ENCODE peak calls at places on chromosome 2, in eight cellular contexts. K is upper lobe of right lung; T is sigmoid colon; J is IMR-90; D is heart right ventricle; H is cardiac muscle cell; P is HL-60; Z is CD8-positive, alpha-beta T cell. Q is an unnamed sample.

GRCh38 chr2:123502926-123503325 is 522.2 kb upstream of the CNTNAP5 start:
- DNase-seq in K (no peak), T (no peak), J (no peak), D (no peak), H (no peak), P (no peak), Z (no peak), Q (no peak)

GRCh38 chr2:69216535-69217332 is 170.3 kb downstream of the GFPT1 start:
- DNase-seq in K (no peak), T (no peak), J (peak), D (peak), H (no peak), P (no peak), Z (no peak), Q (peak)

GRCh38 chr2:70301344-70302194 is at the start of gene FAM136A:
- DNase-seq in K (peak), T (peak), J (peak), D (peak), H (peak), P (peak), Z (peak), Q (peak)

GRCh38 chr2:203675086-203675485 is 31.4 kb upstream of the CD28 start:
- DNase-seq in K (no peak), T (no peak), J (peak), D (no peak), H (no peak), P (no peak), Z (no peak), Q (no peak)

GRCh38 chr2:198441246-198441645 is 636.9 kb downstream of the PLCL1 start:
- DNase-seq in K (no peak), T (no peak), J (peak), D (no peak), H (no peak), P (no peak), Z (no peak), Q (no peak)

GRCh38 chr2:135916232-135916631 is 40.0 kb upstream of the MCM6 start:
- DNase-seq in K (no peak), T (no peak), J (peak), D (no peak), H (peak), P (no peak), Z (no peak), Q (no peak)

GRCh38 chr2:72630767-72631166 is 195.1 kb downstream of the EXOC6B start:
- DNase-seq in K (no peak), T (no peak), J (peak), D (no peak), H (no peak), P (no peak), Z (no peak), Q (no peak)

GRCh38 chr2:215751200-215751910 is 262.0 kb downstream of the MREG start:
- DNase-seq in K (no peak), T (no peak), J (peak), D (no peak), H (no peak), P (no peak), Z (no peak), Q (no peak)

GRCh38 chr2:207231106-207231860 is 65.5 kb upstream of the KLF7 start:
- DNase-seq in K (no peak), T (no peak), J (no peak), D (no peak), H (no peak), P (no peak), Z (no peak), Q (no peak)

GRCh38 chr2:237494066-237494465 is 7.0 kb downstream of the MLPH start:
- DNase-seq in K (peak), T (peak), J (no peak), D (no peak), H (no peak), P (no peak), Z (no peak), Q (no peak)

GRCh38 chr2:100819365-100820345 is at the start of gene NPAS2:
- DNase-seq in K (peak), T (peak), J (peak), D (peak), H (peak), P (no peak), Z (no peak), Q (peak)

DNA sequence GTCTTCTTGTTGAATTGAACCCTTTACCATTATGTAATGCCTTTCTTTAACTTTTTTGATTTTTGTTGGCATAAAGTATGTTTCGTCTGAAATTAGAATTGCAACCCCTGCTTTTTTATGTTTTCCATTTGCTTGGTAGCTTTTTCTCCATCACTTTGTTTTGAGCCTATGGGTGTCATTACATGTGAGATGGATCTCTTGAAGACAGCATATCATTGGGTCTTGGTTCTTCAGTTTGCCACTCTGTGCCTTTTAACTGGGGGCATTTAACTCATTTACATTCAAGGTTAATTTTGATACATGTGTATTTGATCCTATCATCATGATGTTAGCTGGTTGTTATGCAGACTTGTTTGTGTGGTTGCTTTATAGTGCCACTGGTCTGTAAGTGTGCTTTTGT is 489.4 kb upstream of the TNP1 start:
- DNase-seq in K (no peak), T (no peak), J (no peak), D (no peak), H (no peak), P (no peak), Z (no peak), Q (no peak)
- H3K27ac ChIP-seq in K (no peak), T (no peak), J (no peak), D (no peak), H (no peak), P (no peak), Z (no peak), Q (no peak)

GRCh38 chr2:3683748-3684454 is 19.5 kb upstream of the DCDC2C start:
- DNase-seq in K (no peak), T (no peak), J (peak), D (no peak), H (no peak), P (no peak), Z (no peak), Q (no peak)
- TF ChIP-seq CTCF in K (no peak), T (no peak), J (no peak), D (no peak), H (no peak), P (no peak), Z (no peak), Q (no peak)

GRCh38 chr2:239253705-239254104 is 147.1 kb downstream of the HDAC4 start:
- DNase-seq in K (no peak), T (no peak), J (no peak), D (no peak), H (no peak), P (no peak), Z (no peak), Q (no peak)

GRCh38 chr2:239255218-239255617 is 145.6 kb downstream of the HDAC4 start:
- DNase-seq in K (no peak), T (no peak), J (no peak), D (no peak), H (no peak), P (no peak), Z (no peak), Q (no peak)

GRCh38 chr2:239257511-239257937 is 143.3 kb downstream of the HDAC4 start:
- DNase-seq in K (no peak), T (peak), J (peak), D (no peak), H (no peak), P (peak), Z (no peak), Q (no peak)

GRCh38 chr2:239256297-239256696 is 144.5 kb downstream of the HDAC4 start:
- DNase-seq in K (no peak), T (peak), J (no peak), D (no peak), H (no peak), P (no peak), Z (no peak), Q (no peak)

GRCh38 chr2:239255643-239256042 is 145.2 kb downstream of the HDAC4 start:
- DNase-seq in K (no peak), T (no peak), J (no peak), D (no peak), H (no peak), P (no peak), Z (no peak), Q (no peak)
- H3K27ac ChIP-seq in K (no peak), T (no peak), J (no peak), D (no peak), H (no peak), P (peak), Z (no peak), Q (no peak)

GRCh38 chr2:234770715-234771141 is 181.1 kb upstream of the SH3BP4 start:
- DNase-seq in K (no peak), T (no peak), J (no peak), D (no peak), H (no peak), P (no peak), Z (no peak), Q (no peak)
- TF ChIP-seq CTCF in K (no peak), T (no peak), J (no peak), D (no peak), H (no peak), P (no peak), Z (no peak), Q (no peak)

GRCh38 chr2:112045446-112046014 is 9.5 kb upstream of the TMEM87B start:
- DNase-seq in K (no peak), T (no peak), J (no peak), D (no peak), H (no peak), P (no peak), Z (no peak), Q (no peak)

GRCh38 chr2:112048236-112048592 is 6.9 kb upstream of the TMEM87B start:
- DNase-seq in K (no peak), T (no peak), J (no peak), D (no peak), H (no peak), P (no peak), Z (no peak), Q (no peak)

GRCh38 chr2:112047537-112048235 is 7.4 kb upstream of the TMEM87B start:
- DNase-seq in K (no peak), T (no peak), J (no peak), D (no peak), H (peak), P (no peak), Z (no peak), Q (no peak)

GRCh38 chr2:112050311-112050710 is 4.8 kb upstream of the TMEM87B start:
- DNase-seq in K (no peak), T (no peak), J (no peak), D (no peak), H (no peak), P (no peak), Z (no peak), Q (no peak)

DNA sequence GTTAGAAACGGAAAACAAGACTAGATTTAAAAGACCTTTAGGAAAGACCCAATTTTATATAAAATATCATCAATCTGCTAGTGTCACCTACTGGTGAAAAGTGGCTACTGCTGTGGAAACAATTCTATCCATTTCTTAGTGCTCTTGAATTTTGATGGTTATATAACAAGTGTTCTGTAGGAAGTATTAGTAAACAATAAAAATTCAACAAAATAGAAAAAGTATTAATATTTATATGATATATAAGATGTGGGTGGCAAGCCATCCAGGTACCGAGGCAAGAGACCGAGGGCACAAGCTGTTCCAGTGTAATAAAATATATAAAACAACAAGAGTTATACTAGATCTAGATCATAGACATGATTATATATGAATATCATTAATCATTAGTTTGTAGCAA is 6.2 kb upstream of the TMEM87B start:
- DNase-seq in K (no peak), T (no peak), J (peak), D (no peak), H (peak), P (peak), Z (no peak), Q (no peak)
- H3K27ac ChIP-seq in K (no peak), T (no peak), J (no peak), D (no peak), H (no peak), P (no peak), Z (no peak), Q (peak)

GRCh38 chr2:176652300-176653182 is 383.3 kb downstream of the MTX2 start:
- DNase-seq in K (no peak), T (no peak), J (peak), D (no peak), H (peak), P (peak), Z (no peak), Q (no peak)

GRCh38 chr2:176656776-176657140 is 387.5 kb downstream of the MTX2 start:
- DNase-seq in K (no peak), T (no peak), J (no peak), D (no peak), H (no peak), P (no peak), Z (no peak), Q (no peak)

GRCh38 chr2:176656055-176656775 is 387.0 kb downstream of the MTX2 start:
- DNase-seq in K (no peak), T (no peak), J (no peak), D (no peak), H (no peak), P (no peak), Z (no peak), Q (no peak)

GRCh38 chr2:176650811-176651559 is 381.7 kb downstream of the MTX2 start:
- DNase-seq in K (no peak), T (no peak), J (no peak), D (no peak), H (no peak), P (no peak), Z (no peak), Q (no peak)

DNA sequence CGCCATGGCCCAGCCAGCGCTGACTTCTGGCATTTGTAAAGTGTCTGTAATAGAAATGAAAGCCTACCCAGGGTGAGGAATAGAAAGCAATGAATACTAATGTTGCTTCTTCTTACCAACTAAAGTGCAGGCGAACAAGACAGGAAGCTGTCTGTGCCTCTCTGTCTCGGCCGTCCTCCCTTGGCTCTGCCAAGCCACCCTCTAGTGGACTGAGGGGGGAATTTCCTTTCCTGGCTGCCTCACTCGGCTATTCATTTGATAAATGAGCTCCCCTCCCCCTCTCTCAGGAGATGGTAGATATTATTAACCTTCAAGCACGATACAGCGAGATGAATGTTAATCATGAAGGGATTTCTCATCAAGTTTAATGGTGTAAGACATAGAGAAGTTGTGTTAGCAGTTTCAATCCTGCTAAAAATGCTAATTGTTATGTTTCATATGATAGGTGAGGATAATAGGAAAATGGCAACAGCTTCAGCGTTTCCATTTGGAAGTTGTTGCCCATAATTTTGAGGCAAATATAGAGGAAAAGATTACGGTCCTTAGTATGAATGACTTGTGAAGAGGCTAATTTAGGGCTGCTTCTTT is 384.7 kb downstream of the MTX2 start:
- DNase-seq in K (no peak), T (peak), J (peak), D (peak), H (peak), P (peak), Z (no peak), Q (peak)
- TF ChIP-seq CTCF in K (peak), T (peak), J (peak), D (peak), H (peak), P (peak), Z (peak), Q (peak)

GRCh38 chr2:217755027-217755756 is 247.6 kb downstream of the TNS1 start:
- DNase-seq in K (no peak), T (no peak), J (no peak), D (no peak), H (no peak), P (no peak), Z (no peak), Q (no peak)

GRCh38 chr2:217759991-217760390 is 242.8 kb downstream of the TNS1 start:
- DNase-seq in K (no peak), T (no peak), J (no peak), D (no peak), H (no peak), P (no peak), Z (no peak), Q (no peak)

GRCh38 chr2:217753460-217754200 is 249.2 kb downstream of the TNS1 start:
- DNase-seq in K (no peak), T (no peak), J (peak), D (no peak), H (peak), P (no peak), Z (no peak), Q (no peak)

GRCh38 chr2:217757108-217757463 is 245.7 kb downstream of the TNS1 start:
- DNase-seq in K (no peak), T (no peak), J (no peak), D (no peak), H (no peak), P (no peak), Z (no peak), Q (no peak)

GRCh38 chr2:217756375-217757107 is 246.3 kb downstream of the TNS1 start:
- DNase-seq in K (peak), T (peak), J (peak), D (peak), H (peak), P (peak), Z (peak), Q (peak)
- H3K27ac ChIP-seq in K (no peak), T (no peak), J (peak), D (no peak), H (no peak), P (no peak), Z (no peak), Q (no peak)

GRCh38 chr2:80328033-80328635 is 23.6 kb upstream of the LRRTM1 start:
- DNase-seq in K (no peak), T (no peak), J (no peak), D (no peak), H (peak), P (no peak), Z (no peak), Q (no peak)
- TF ChIP-seq CTCF in K (no peak), T (no peak), J (no peak), D (no peak), H (no peak), P (no peak), Z (no peak), Q (no peak)

GRCh38 chr2:103789716-103790085 is 1027.9 kb downstream of the TMEM182 start:
- DNase-seq in K (no peak), T (no peak), J (no peak), D (no peak), H (no peak), P (no peak), Z (no peak), Q (no peak)
- H3K27ac ChIP-seq in K (no peak), T (no peak), J (no peak), D (no peak), H (no peak), P (no peak), Z (no peak), Q (no peak)

Q was measured in left ventricle myocardium inferior.